ENCODE peak calls at places on chromosome 22, in five cellular contexts. One of them, this sample, is unnamed.
A peak's percentile ranks its signal among the peaks of the same experiment; 100 is the strongest.

GRCh38 chr22:30947821-30948454 is 20.6 kb downstream of the MORC2 start:
- DNase-seq in right atrium auricular region: no peak
- DNase-seq in iPS-NIHi11: no peak
- DNase-seq in CD8-positive, alpha-beta T cell: no peak
- DNase-seq in IMR-90: peak; percentile 70
- DNase-seq in this sample: peak; percentile 32

GRCh38 chr22:19289475-19290161 is 1.9 kb downstream of the CLTCL1 start:
- DNase-seq in right atrium auricular region: no peak
- DNase-seq in iPS-NIHi11: no peak
- DNase-seq in CD8-positive, alpha-beta T cell: no peak
- DNase-seq in IMR-90: peak; percentile 81
- DNase-seq in this sample: peak; percentile 80

GRCh38 chr22:28116261-28116673 is 197.2 kb upstream of the PITPNB start:
- DNase-seq in right atrium auricular region: peak; percentile 79
- DNase-seq in iPS-NIHi11: no peak
- DNase-seq in CD8-positive, alpha-beta T cell: no peak
- DNase-seq in IMR-90: peak; percentile 90
- DNase-seq in this sample: no peak

GRCh38 chr22:33921576-33922181 is 1.4 kb upstream of the LARGE1 start:
- DNase-seq in right atrium auricular region: peak; percentile 71
- DNase-seq in iPS-NIHi11: peak; percentile 71
- DNase-seq in CD8-positive, alpha-beta T cell: no peak
- DNase-seq in IMR-90: peak; percentile 60
- DNase-seq in this sample: no peak

GRCh38 chr22:36770116-36770945 is 5.6 kb downstream of the IFT27 start:
- DNase-seq in right atrium auricular region: no peak
- DNase-seq in iPS-NIHi11: peak; percentile 49
- DNase-seq in CD8-positive, alpha-beta T cell: no peak
- DNase-seq in IMR-90: no peak
- DNase-seq in this sample: no peak

GRCh38 chr22:31269892-31270574 is 22.3 kb downstream of the PIK3IP1 start:
- DNase-seq in right atrium auricular region: no peak
- DNase-seq in iPS-NIHi11: peak; percentile 46
- DNase-seq in CD8-positive, alpha-beta T cell: no peak
- DNase-seq in IMR-90: no peak
- DNase-seq in this sample: no peak

GRCh38 chr22:28418063-28418462 is 261.6 kb downstream of the TTC28 start:
- DNase-seq in right atrium auricular region: no peak
- DNase-seq in iPS-NIHi11: no peak
- DNase-seq in CD8-positive, alpha-beta T cell: no peak
- DNase-seq in IMR-90: no peak
- DNase-seq in this sample: no peak

GRCh38 chr22:23079240-23079768 is 9.0 kb downstream of the GNAZ start:
- DNase-seq in right atrium auricular region: no peak
- DNase-seq in iPS-NIHi11: no peak
- DNase-seq in CD8-positive, alpha-beta T cell: no peak
- DNase-seq in IMR-90: no peak
- DNase-seq in this sample: no peak

GRCh38 chr22:22110548-22111266 is 128.1 kb upstream of the TOP3B start:
- DNase-seq in right atrium auricular region: no peak
- DNase-seq in iPS-NIHi11: peak; percentile 73
- DNase-seq in CD8-positive, alpha-beta T cell: no peak
- DNase-seq in IMR-90: peak; percentile 78
- DNase-seq in this sample: peak; percentile 70

GRCh38 chr22:50197856-50198623 is 2.8 kb upstream of the SELENOO start:
- DNase-seq in right atrium auricular region: no peak
- DNase-seq in iPS-NIHi11: no peak
- DNase-seq in CD8-positive, alpha-beta T cell: no peak
- DNase-seq in IMR-90: no peak
- DNase-seq in this sample: no peak

GRCh38 chr22:26416670-26417270 is 12.3 kb upstream of the ASPHD2 start:
- DNase-seq in right atrium auricular region: no peak
- DNase-seq in iPS-NIHi11: peak; percentile 70
- DNase-seq in CD8-positive, alpha-beta T cell: no peak
- DNase-seq in IMR-90: peak; percentile 73
- DNase-seq in this sample: no peak